ENCODE peak calls at places on chromosomes 13 and 19, in ten cellular contexts. One of them, this sample, is unnamed.

GRCh38 chr13:49995535-49996165 is 1.2 kb upstream of the TRIM13 start:
- DNase-seq in colonic mucosa: no peak
- DNase-seq in NB4: peak
- DNase-seq in WERI-Rb-1: no peak
- DNase-seq in uterus: no peak
- DNase-seq in brain microvascular endothelial cell: peak
- DNase-seq in choroid plexus epithelial cell: peak
- DNase-seq in breast epithelium: no peak
- DNase-seq in mesendoderm: peak
- DNase-seq in foreskin fibroblast: peak
- DNase-seq in this sample: no peak

GRCh38 chr13:43129021-43129420 is 105.6 kb downstream of the DNAJC15 start:
- DNase-seq in uterus: no peak
- DNase-seq in breast epithelium: no peak
- DNase-seq in brain microvascular endothelial cell: no peak
- DNase-seq in colonic mucosa: no peak
- DNase-seq in NB4: no peak
- DNase-seq in WERI-Rb-1: no peak
- DNase-seq in choroid plexus epithelial cell: no peak
- DNase-seq in foreskin fibroblast: no peak
- DNase-seq in mesendoderm: no peak
- DNase-seq in this sample: no peak

GRCh38 chr13:26445092-26445491 is 112.4 kb upstream of the WASF3 start:
- DNase-seq in choroid plexus epithelial cell: no peak
- DNase-seq in brain microvascular endothelial cell: no peak
- DNase-seq in colonic mucosa: no peak
- DNase-seq in WERI-Rb-1: peak
- DNase-seq in uterus: no peak
- DNase-seq in foreskin fibroblast: no peak
- DNase-seq in breast epithelium: no peak
- DNase-seq in NB4: no peak
- DNase-seq in mesendoderm: peak
- DNase-seq in this sample: no peak

GRCh38 chr13:34156841-34157365 is 339.0 kb downstream of the RFC3 start:
- DNase-seq in foreskin fibroblast: peak
- DNase-seq in uterus: peak
- DNase-seq in brain microvascular endothelial cell: peak
- DNase-seq in breast epithelium: peak
- DNase-seq in WERI-Rb-1: peak
- DNase-seq in colonic mucosa: peak
- DNase-seq in choroid plexus epithelial cell: peak
- DNase-seq in mesendoderm: peak
- DNase-seq in NB4: peak
- DNase-seq in this sample: peak

GRCh38 chr13:97011446-97012131 is 17.3 kb upstream of the OXGR1 start:
- DNase-seq in mesendoderm: no peak
- DNase-seq in uterus: no peak
- DNase-seq in choroid plexus epithelial cell: no peak
- DNase-seq in colonic mucosa: no peak
- DNase-seq in breast epithelium: no peak
- DNase-seq in foreskin fibroblast: no peak
- DNase-seq in brain microvascular endothelial cell: no peak
- DNase-seq in NB4: no peak
- DNase-seq in WERI-Rb-1: no peak
- DNase-seq in this sample: no peak

GRCh38 chr19:34189917-34190425 is 17.7 kb downstream of the LSM14A start:
- DNase-seq in WERI-Rb-1: no peak
- DNase-seq in uterus: no peak
- DNase-seq in NB4: no peak
- DNase-seq in choroid plexus epithelial cell: peak
- DNase-seq in foreskin fibroblast: no peak
- DNase-seq in mesendoderm: no peak
- DNase-seq in breast epithelium: no peak
- DNase-seq in brain microvascular endothelial cell: peak
- DNase-seq in colonic mucosa: no peak
- DNase-seq in this sample: no peak

GRCh38 chr19:34155686-34156085 is 16.6 kb upstream of the LSM14A start:
- DNase-seq in foreskin fibroblast: peak
- DNase-seq in mesendoderm: no peak
- DNase-seq in breast epithelium: no peak
- DNase-seq in uterus: no peak
- DNase-seq in NB4: no peak
- DNase-seq in brain microvascular endothelial cell: peak
- DNase-seq in colonic mucosa: no peak
- DNase-seq in WERI-Rb-1: no peak
- DNase-seq in choroid plexus epithelial cell: peak
- DNase-seq in this sample: no peak

GRCh38 chr19:14248578-14249011 is 42.6 kb upstream of the ADGRL1 start:
- DNase-seq in breast epithelium: no peak
- DNase-seq in colonic mucosa: peak
- DNase-seq in choroid plexus epithelial cell: peak
- DNase-seq in foreskin fibroblast: no peak
- DNase-seq in WERI-Rb-1: peak
- DNase-seq in NB4: no peak
- DNase-seq in uterus: peak
- DNase-seq in mesendoderm: peak
- DNase-seq in brain microvascular endothelial cell: no peak
- DNase-seq in this sample: peak

GRCh38 chr13:30898721-30899188 is 7.3 kb upstream of the MEDAG start:
- DNase-seq in choroid plexus epithelial cell: peak
- DNase-seq in mesendoderm: peak
- DNase-seq in uterus: peak
- DNase-seq in WERI-Rb-1: no peak
- DNase-seq in foreskin fibroblast: peak
- DNase-seq in colonic mucosa: no peak
- DNase-seq in NB4: no peak
- DNase-seq in breast epithelium: no peak
- DNase-seq in brain microvascular endothelial cell: peak
- DNase-seq in this sample: no peak

GRCh38 chr13:80783926-80784325 is 443.0 kb upstream of the SPRY2 start:
- DNase-seq in breast epithelium: no peak
- DNase-seq in choroid plexus epithelial cell: peak
- DNase-seq in brain microvascular endothelial cell: no peak
- DNase-seq in colonic mucosa: no peak
- DNase-seq in foreskin fibroblast: no peak
- DNase-seq in mesendoderm: no peak
- DNase-seq in uterus: no peak
- DNase-seq in WERI-Rb-1: peak
- DNase-seq in NB4: no peak
- DNase-seq in this sample: no peak

GRCh38 chr13:45781553-45782326 is 69.8 kb downstream of the SIAH3 start:
- DNase-seq in brain microvascular endothelial cell: no peak
- DNase-seq in WERI-Rb-1: no peak
- DNase-seq in breast epithelium: no peak
- DNase-seq in uterus: peak
- DNase-seq in choroid plexus epithelial cell: no peak
- DNase-seq in NB4: no peak
- DNase-seq in mesendoderm: no peak
- DNase-seq in foreskin fibroblast: no peak
- DNase-seq in colonic mucosa: peak
- DNase-seq in this sample: no peak

GRCh38 chr19:6616011-6616410 is 25.1 kb upstream of the CD70 start:
- DNase-seq in choroid plexus epithelial cell: no peak
- DNase-seq in brain microvascular endothelial cell: no peak
- DNase-seq in WERI-Rb-1: no peak
- DNase-seq in NB4: no peak
- DNase-seq in breast epithelium: no peak
- DNase-seq in colonic mucosa: no peak
- DNase-seq in uterus: no peak
- DNase-seq in mesendoderm: no peak
- DNase-seq in foreskin fibroblast: no peak
- DNase-seq in this sample: no peak

GRCh38 chr13:104937881-104938280 is 1597.6 kb downstream of the EFNB2 start:
- DNase-seq in brain microvascular endothelial cell: peak
- DNase-seq in choroid plexus epithelial cell: peak
- DNase-seq in uterus: no peak
- DNase-seq in breast epithelium: no peak
- DNase-seq in colonic mucosa: no peak
- DNase-seq in mesendoderm: peak
- DNase-seq in foreskin fibroblast: no peak
- DNase-seq in WERI-Rb-1: no peak
- DNase-seq in NB4: no peak
- DNase-seq in this sample: no peak

GRCh38 chr13:108895220-108895704 is 265.9 kb downstream of the MYO16 start:
- DNase-seq in colonic mucosa: no peak
- DNase-seq in brain microvascular endothelial cell: peak
- DNase-seq in uterus: no peak
- DNase-seq in NB4: peak
- DNase-seq in choroid plexus epithelial cell: peak
- DNase-seq in foreskin fibroblast: peak
- DNase-seq in WERI-Rb-1: no peak
- DNase-seq in mesendoderm: peak
- DNase-seq in breast epithelium: no peak
- DNase-seq in this sample: no peak

GRCh38 chr13:75489502-75490263 is 7.7 kb upstream of the TBC1D4 start:
- DNase-seq in mesendoderm: no peak
- DNase-seq in breast epithelium: no peak
- DNase-seq in WERI-Rb-1: no peak
- DNase-seq in foreskin fibroblast: no peak
- DNase-seq in choroid plexus epithelial cell: peak
- DNase-seq in brain microvascular endothelial cell: no peak
- DNase-seq in uterus: no peak
- DNase-seq in colonic mucosa: peak
- DNase-seq in NB4: peak
- DNase-seq in this sample: no peak

GRCh38 chr19:3976495-3977241 is 5.8 kb upstream of the DAPK3 start:
- DNase-seq in brain microvascular endothelial cell: no peak
- DNase-seq in breast epithelium: no peak
- DNase-seq in colonic mucosa: no peak
- DNase-seq in NB4: peak
- DNase-seq in uterus: no peak
- DNase-seq in WERI-Rb-1: no peak
- DNase-seq in foreskin fibroblast: no peak
- DNase-seq in mesendoderm: no peak
- DNase-seq in choroid plexus epithelial cell: no peak
- DNase-seq in this sample: peak

GRCh38 chr13:110412132-110412912 is 105.2 kb downstream of the COL4A2 start:
- DNase-seq in brain microvascular endothelial cell: peak
- DNase-seq in breast epithelium: peak
- DNase-seq in choroid plexus epithelial cell: peak
- DNase-seq in uterus: peak
- DNase-seq in foreskin fibroblast: peak
- DNase-seq in mesendoderm: peak
- DNase-seq in WERI-Rb-1: peak
- DNase-seq in NB4: peak
- DNase-seq in colonic mucosa: peak
- DNase-seq in this sample: peak
- H3K4me3 ChIP-seq in brain microvascular endothelial cell: no peak
- H3K4me3 ChIP-seq in breast epithelium: no peak
- H3K4me3 ChIP-seq in choroid plexus epithelial cell: no peak
- H3K4me3 ChIP-seq in uterus: no peak
- H3K4me3 ChIP-seq in foreskin fibroblast: no peak
- H3K4me3 ChIP-seq in mesendoderm: no peak
- H3K4me3 ChIP-seq in WERI-Rb-1: no peak
- H3K4me3 ChIP-seq in NB4: no peak
- H3K4me3 ChIP-seq in colonic mucosa: no peak
- H3K4me3 ChIP-seq in this sample: no peak

GRCh38 chr19:42327381-42327780 is 1.9 kb downstream of the MEGF8 start:
- DNase-seq in foreskin fibroblast: no peak
- DNase-seq in colonic mucosa: no peak
- DNase-seq in uterus: no peak
- DNase-seq in choroid plexus epithelial cell: no peak
- DNase-seq in NB4: no peak
- DNase-seq in brain microvascular endothelial cell: no peak
- DNase-seq in breast epithelium: no peak
- DNase-seq in mesendoderm: no peak
- DNase-seq in WERI-Rb-1: no peak
- DNase-seq in this sample: no peak
- H3K4me3 ChIP-seq in foreskin fibroblast: no peak
- H3K4me3 ChIP-seq in colonic mucosa: no peak
- H3K4me3 ChIP-seq in uterus: no peak
- H3K4me3 ChIP-seq in choroid plexus epithelial cell: no peak
- H3K4me3 ChIP-seq in NB4: no peak
- H3K4me3 ChIP-seq in brain microvascular endothelial cell: no peak
- H3K4me3 ChIP-seq in breast epithelium: no peak
- H3K4me3 ChIP-seq in mesendoderm: no peak
- H3K4me3 ChIP-seq in WERI-Rb-1: no peak
- H3K4me3 ChIP-seq in this sample: no peak

DNA sequence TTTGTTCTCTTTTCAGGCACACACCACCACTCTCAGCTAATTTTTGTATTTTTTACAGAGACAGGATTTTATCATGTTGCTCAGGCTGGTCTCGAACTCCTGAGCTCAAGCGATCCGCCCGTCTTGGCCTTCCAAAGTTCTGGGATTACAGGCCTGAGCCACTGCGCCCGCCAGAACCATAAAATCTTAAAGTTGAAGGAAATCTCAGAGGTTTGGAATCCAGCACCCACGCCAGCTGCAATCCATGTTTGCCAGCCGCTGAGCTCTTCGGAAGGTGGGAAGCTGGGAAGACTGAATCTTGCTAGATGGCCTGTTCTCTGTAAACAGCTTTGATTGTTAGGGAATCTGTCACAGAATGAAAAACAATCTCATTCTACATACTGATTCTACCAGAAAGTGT is 38.5 kb downstream of the SPATA13 start:
- DNase-seq in brain microvascular endothelial cell: no peak
- DNase-seq in foreskin fibroblast: peak
- DNase-seq in NB4: no peak
- DNase-seq in WERI-Rb-1: no peak
- DNase-seq in colonic mucosa: no peak
- DNase-seq in breast epithelium: no peak
- DNase-seq in uterus: peak
- DNase-seq in choroid plexus epithelial cell: no peak
- DNase-seq in mesendoderm: no peak
- DNase-seq in this sample: no peak
- H3K4me3 ChIP-seq in brain microvascular endothelial cell: no peak
- H3K4me3 ChIP-seq in foreskin fibroblast: no peak
- H3K4me3 ChIP-seq in NB4: no peak
- H3K4me3 ChIP-seq in WERI-Rb-1: no peak
- H3K4me3 ChIP-seq in colonic mucosa: no peak
- H3K4me3 ChIP-seq in breast epithelium: no peak
- H3K4me3 ChIP-seq in uterus: no peak
- H3K4me3 ChIP-seq in choroid plexus epithelial cell: no peak
- H3K4me3 ChIP-seq in mesendoderm: no peak
- H3K4me3 ChIP-seq in this sample: no peak

DNA sequence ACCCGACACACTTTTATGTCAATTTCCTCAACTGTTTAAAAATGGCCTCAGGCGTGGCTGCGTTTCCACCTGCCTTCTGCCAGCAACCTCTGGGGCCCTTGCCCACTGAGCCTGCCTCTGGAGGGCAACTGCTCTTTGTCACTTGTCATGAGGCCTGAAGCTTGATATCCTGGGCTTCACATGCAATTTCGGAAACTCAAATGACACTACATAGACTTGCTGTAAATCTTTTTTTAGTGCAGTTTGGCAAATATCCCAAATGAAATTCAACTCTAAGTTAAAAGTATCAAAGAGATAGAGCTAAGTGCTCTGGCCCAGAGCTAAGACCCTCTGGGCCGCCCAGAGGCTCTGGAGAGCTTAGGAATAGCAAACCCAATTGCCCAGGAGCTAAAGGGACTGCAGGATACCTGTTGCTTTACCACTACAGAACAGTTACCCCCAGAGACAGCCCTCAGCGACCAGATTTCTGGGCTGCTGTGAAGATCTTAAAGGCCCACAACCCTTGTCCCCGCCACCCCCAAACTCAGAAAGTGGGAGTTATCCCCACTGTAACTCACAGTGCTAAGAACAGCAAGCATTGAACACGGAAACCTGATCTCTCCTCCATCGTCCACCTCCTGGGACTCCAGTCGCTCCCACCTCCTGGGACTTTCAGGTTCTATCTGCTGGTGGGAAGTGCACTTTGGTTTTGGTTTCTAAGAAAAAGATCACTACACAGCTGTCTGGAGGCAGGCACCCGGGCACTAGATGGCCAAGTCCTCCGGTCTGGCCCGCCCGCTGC is 19.4 kb downstream of the GJA3 start:
- DNase-seq in choroid plexus epithelial cell: no peak
- DNase-seq in WERI-Rb-1: no peak
- DNase-seq in NB4: no peak
- DNase-seq in colonic mucosa: no peak
- DNase-seq in uterus: no peak
- DNase-seq in mesendoderm: no peak
- DNase-seq in breast epithelium: no peak
- DNase-seq in brain microvascular endothelial cell: no peak
- DNase-seq in foreskin fibroblast: no peak
- DNase-seq in this sample: no peak
- H3K4me3 ChIP-seq in choroid plexus epithelial cell: no peak
- H3K4me3 ChIP-seq in WERI-Rb-1: no peak
- H3K4me3 ChIP-seq in NB4: no peak
- H3K4me3 ChIP-seq in colonic mucosa: no peak
- H3K4me3 ChIP-seq in uterus: no peak
- H3K4me3 ChIP-seq in mesendoderm: no peak
- H3K4me3 ChIP-seq in breast epithelium: no peak
- H3K4me3 ChIP-seq in brain microvascular endothelial cell: no peak
- H3K4me3 ChIP-seq in foreskin fibroblast: no peak
- H3K4me3 ChIP-seq in this sample: no peak